ENCODE peak calls at places on chromosomes 16 and 17, in six cellular contexts. V, Y, C, T, U and R are unnamed samples.

GRCh38 chr17:66357037-66357436 is 54.6 kb downstream of the PRKCA start:
- DNase-seq in V (peak), Y (no peak), C (peak), T (no peak), U (no peak), R (no peak)

GRCh38 chr16:583815-584591 is 5.9 kb upstream of the RAB40C start:
- DNase-seq in V (no peak), Y (no peak), C (no peak), T (no peak), U (no peak), R (no peak)

GRCh38 chr16:48824271-48824670 is 214.3 kb upstream of the N4BP1 start:
- DNase-seq in V (no peak), Y (no peak), C (no peak), T (no peak), U (no peak), R (no peak)

GRCh38 chr16:80718480-80719220 is 85.7 kb downstream of the CDYL2 start:
- DNase-seq in V (peak), Y (no peak), C (no peak), T (no peak), U (peak), R (no peak)

GRCh38 chr17:69466905-69467630 is 52.6 kb downstream of the MAP2K6 start:
- DNase-seq in V (peak), Y (no peak), C (peak), T (no peak), U (no peak), R (no peak)

GRCh38 chr17:27318633-27319032 is 24.7 kb downstream of the WSB1 start:
- DNase-seq in V (no peak), Y (no peak), C (no peak), T (no peak), U (no peak), R (no peak)

GRCh38 chr17:44400226-44400847 is 10.9 kb upstream of the ITGA2B start:
- DNase-seq in V (peak), Y (no peak), C (peak), T (peak), U (peak), R (peak)

GRCh38 chr17:1959871-1960569 is 65.1 kb downstream of the RTN4RL1 start:
- DNase-seq in V (peak), Y (no peak), C (no peak), T (no peak), U (no peak), R (no peak)

GRCh38 chr16:15754821-15755534 is 101.8 kb downstream of the MYH11 start:
- DNase-seq in V (no peak), Y (no peak), C (no peak), T (no peak), U (peak), R (no peak)

GRCh38 chr17:70661342-70662222 is 492.2 kb downstream of the KCNJ2 start:
- DNase-seq in V (peak), Y (no peak), C (peak), T (peak), U (no peak), R (no peak)

GRCh38 chr17:79574108-79574507 is 36.7 kb downstream of the RBFOX3 start:
- DNase-seq in V (no peak), Y (no peak), C (peak), T (no peak), U (no peak), R (no peak)

GRCh38 chr17:49487202-49487601 is 7.9 kb upstream of the NGFR start:
- DNase-seq in V (no peak), Y (no peak), C (no peak), T (no peak), U (no peak), R (no peak)

GRCh38 chr16:30372037-30372712 is 1.9 kb upstream of the TBC1D10B start:
- DNase-seq in V (no peak), Y (no peak), C (no peak), T (no peak), U (no peak), R (no peak)

GRCh38 chr17:74873874-74874614 is 1.2 kb upstream of the FDXR start:
- DNase-seq in V (no peak), Y (no peak), C (peak), T (peak), U (peak), R (no peak)

GRCh38 chr16:53668869-53669268 is 34.8 kb downstream of the RPGRIP1L start:
- DNase-seq in V (no peak), Y (no peak), C (no peak), T (no peak), U (no peak), R (no peak)

GRCh38 chr16:73771676-73772075 is 524.9 kb upstream of the PSMD7 start:
- DNase-seq in V (no peak), Y (no peak), C (no peak), T (no peak), U (no peak), R (no peak)

GRCh38 chr16:29310852-29311314 is 95.6 kb downstream of the NPIPB11 start:
- DNase-seq in V (no peak), Y (no peak), C (no peak), T (no peak), U (no peak), R (no peak)

GRCh38 chr17:81509048-81509686 is 3.4 kb downstream of the ACTG1 start:
- DNase-seq in V (no peak), Y (no peak), C (peak), T (no peak), U (no peak), R (no peak)

GRCh38 chr16:64391009-64391663 is 730.7 kb downstream of the CDH11 start:
- DNase-seq in V (peak), Y (no peak), C (peak), T (no peak), U (peak), R (no peak)

GRCh38 chr17:40317345-40317873 is 8.4 kb downstream of the RARA start:
- DNase-seq in V (peak), Y (no peak), C (peak), T (peak), U (peak), R (peak)

GRCh38 chr17:63571632-63572310 is 21.5 kb downstream of the DCAF7 start:
- DNase-seq in V (peak), Y (no peak), C (peak), T (no peak), U (no peak), R (no peak)

GRCh38 chr17:67452681-67453554 is 75.8 kb downstream of the PITPNC1 start:
- DNase-seq in V (no peak), Y (no peak), C (no peak), T (no peak), U (no peak), R (no peak)